ENCODE peak calls at places on chromosomes 6 and 20, in nine cellular contexts. E is fibroblast of lung; I is neuronal stem cell; M is right cardiac atrium; O is CD4-positive, alpha-beta memory T cell; W is Peyer's patch; G is PC-3; U is CD8-positive, alpha-beta T cell; B is pancreas. P is an unnamed sample.

GRCh38 chr6:127716425-127716930 is 139.5 kb downstream of the C6orf58 start:
- DNase-seq in E (no peak), I (no peak), M (no peak), O (no peak), W (no peak), G (no peak), U (no peak), B (no peak), P (no peak)

GRCh38 chr20:9889270-9889981 is 50.5 kb upstream of the PAK5 start:
- DNase-seq in E (no peak), I (no peak), M (no peak), O (no peak), W (no peak), G (no peak), U (no peak), B (no peak), P (no peak)

GRCh38 chr6:5036309-5036708 is 32.5 kb upstream of the RPP40 start:
- DNase-seq in E (peak), I (peak), M (no peak), O (no peak), W (no peak), G (peak), U (no peak), B (no peak), P (peak)

GRCh38 chr20:62357681-62358080 is 9.4 kb downstream of the LAMA5 start:
- DNase-seq in E (no peak), I (no peak), M (peak), O (no peak), W (no peak), G (no peak), U (no peak), B (peak), P (no peak)

GRCh38 chr20:64082821-64083379 is 1.3 kb downstream of the LKAAEAR1 start:
- DNase-seq in E (no peak), I (no peak), M (no peak), O (no peak), W (no peak), G (no peak), U (no peak), B (no peak), P (no peak)

GRCh38 chr6:100446115-100446921 is 18.4 kb downstream of the SIM1 start:
- DNase-seq in E (no peak), I (peak), M (no peak), O (no peak), W (no peak), G (no peak), U (no peak), B (no peak), P (no peak)

GRCh38 chr6:83108378-83108777 is 40.9 kb downstream of the DOP1A start:
- DNase-seq in E (no peak), I (no peak), M (no peak), O (no peak), W (no peak), G (no peak), U (no peak), B (no peak), P (no peak)

GRCh38 chr6:80607814-80608391 is 501.4 kb downstream of the BCKDHB start:
- DNase-seq in E (peak), I (no peak), M (peak), O (no peak), W (no peak), G (peak), U (no peak), B (no peak), P (no peak)

GRCh38 chr20:36238760-36239159 is 2.5 kb downstream of the AAR2 start:
- DNase-seq in E (no peak), I (no peak), M (no peak), O (no peak), W (no peak), G (peak), U (no peak), B (no peak), P (no peak)

GRCh38 chr20:25207149-25207959 is 11.8 kb downstream of the ENTPD6 start:
- DNase-seq in E (no peak), I (no peak), M (no peak), O (no peak), W (no peak), G (no peak), U (no peak), B (no peak), P (no peak)

GRCh38 chr6:121959501-121959900 is 440.0 kb upstream of the HSF2 start:
- DNase-seq in E (no peak), I (no peak), M (no peak), O (peak), W (no peak), G (no peak), U (no peak), B (no peak), P (no peak)

GRCh38 chr20:63533871-63534393 is 3.2 kb downstream of the PTK6 start:
- DNase-seq in E (no peak), I (no peak), M (no peak), O (no peak), W (peak), G (no peak), U (no peak), B (peak), P (no peak)

GRCh38 chr20:34095825-34096224 is 16.2 kb downstream of the EIF2S2 start:
- DNase-seq in E (no peak), I (no peak), M (no peak), O (no peak), W (no peak), G (no peak), U (no peak), B (no peak), P (no peak)

GRCh38 chr6:112979830-112980229 is 632.7 kb downstream of the RFPL4B start:
- DNase-seq in E (no peak), I (no peak), M (no peak), O (no peak), W (no peak), G (peak), U (no peak), B (no peak), P (no peak)

GRCh38 chr20:14953736-14954135 is 616.3 kb upstream of the FLRT3 start:
- DNase-seq in E (no peak), I (no peak), M (no peak), O (no peak), W (no peak), G (no peak), U (no peak), B (no peak), P (no peak)

GRCh38 chr6:43570876-43571441 is 4.9 kb downstream of the XPO5 start:
- DNase-seq in E (peak), I (no peak), M (no peak), O (no peak), W (no peak), G (no peak), U (no peak), B (no peak), P (no peak)

GRCh38 chr20:17854307-17854903 is 114.2 kb downstream of the SNX5 start:
- DNase-seq in E (peak), I (no peak), M (peak), O (no peak), W (peak), G (peak), U (no peak), B (peak), P (no peak)

GRCh38 chr6:75012018-75012417 is 193.8 kb downstream of the COL12A1 start:
- DNase-seq in E (peak), I (no peak), M (no peak), O (no peak), W (no peak), G (no peak), U (no peak), B (no peak), P (no peak)

GRCh38 chr20:19497064-19497463 is 261.0 kb upstream of the RIN2 start:
- DNase-seq in E (no peak), I (no peak), M (no peak), O (no peak), W (no peak), G (peak), U (no peak), B (no peak), P (no peak)

GRCh38 chr6:78875505-78875904 is 8.2 kb downstream of the IRAK1BP1 start:
- DNase-seq in E (no peak), I (no peak), M (no peak), O (no peak), W (no peak), G (no peak), U (no peak), B (no peak), P (no peak)

GRCh38 chr6:161618816-161619454 is 345.1 kb upstream of the AGPAT4 start:
- DNase-seq in E (peak), I (peak), M (peak), O (no peak), W (no peak), G (peak), U (no peak), B (no peak), P (peak)

GRCh38 chr20:2421247-2421646 is 40.5 kb downstream of the TGM6 start:
- DNase-seq in E (peak), I (no peak), M (no peak), O (no peak), W (no peak), G (peak), U (no peak), B (no peak), P (no peak)

GRCh38 chr6:36249010-36249409 is 20.9 kb upstream of the PNPLA1 start:
- DNase-seq in E (peak), I (no peak), M (no peak), O (no peak), W (no peak), G (peak), U (no peak), B (no peak), P (no peak)

GRCh38 chr20:57179265-57179664 is 87.2 kb downstream of the BMP7 start:
- DNase-seq in E (no peak), I (no peak), M (no peak), O (no peak), W (no peak), G (no peak), U (no peak), B (no peak), P (no peak)

GRCh38 chr6:133568970-133569889 is 319.7 kb upstream of the TCF21 start:
- DNase-seq in E (peak), I (no peak), M (peak), O (peak), W (peak), G (peak), U (no peak), B (no peak), P (no peak)

GRCh38 chr6:33417127-33417902 is 592 bp downstream of the CUTA start:
- DNase-seq in E (peak), I (no peak), M (no peak), O (no peak), W (no peak), G (peak), U (no peak), B (no peak), P (no peak)

GRCh38 chr6:168937061-168937460 is 316.6 kb downstream of the THBS2 start:
- DNase-seq in E (no peak), I (no peak), M (no peak), O (no peak), W (no peak), G (peak), U (no peak), B (no peak), P (no peak)

GRCh38 chr6:31680226-31680840 is 534 bp downstream of the LY6G5C start:
- DNase-seq in E (no peak), I (no peak), M (no peak), O (no peak), W (no peak), G (no peak), U (no peak), B (no peak), P (no peak)
- H3K4me3 ChIP-seq in E (no peak), I (no peak), M (no peak), O (peak), W (peak), G (peak), U (peak), B (no peak), P (no peak)

GRCh38 chr6:44668391-44668930 is 281.0 kb downstream of the CDC5L start:
- DNase-seq in E (no peak), I (no peak), M (no peak), O (no peak), W (no peak), G (no peak), U (no peak), B (no peak), P (no peak)

GRCh38 chr6:44667226-44667625 is 279.7 kb downstream of the CDC5L start:
- DNase-seq in E (peak), I (peak), M (no peak), O (no peak), W (no peak), G (peak), U (no peak), B (no peak), P (no peak)

GRCh38 chr6:44667668-44668390 is 280.3 kb downstream of the CDC5L start:
- DNase-seq in E (no peak), I (no peak), M (no peak), O (peak), W (peak), G (peak), U (no peak), B (peak), P (peak)

GRCh38 chr6:44670146-44670545 is 282.6 kb downstream of the CDC5L start:
- DNase-seq in E (no peak), I (no peak), M (no peak), O (no peak), W (no peak), G (no peak), U (no peak), B (no peak), P (no peak)

DNA sequence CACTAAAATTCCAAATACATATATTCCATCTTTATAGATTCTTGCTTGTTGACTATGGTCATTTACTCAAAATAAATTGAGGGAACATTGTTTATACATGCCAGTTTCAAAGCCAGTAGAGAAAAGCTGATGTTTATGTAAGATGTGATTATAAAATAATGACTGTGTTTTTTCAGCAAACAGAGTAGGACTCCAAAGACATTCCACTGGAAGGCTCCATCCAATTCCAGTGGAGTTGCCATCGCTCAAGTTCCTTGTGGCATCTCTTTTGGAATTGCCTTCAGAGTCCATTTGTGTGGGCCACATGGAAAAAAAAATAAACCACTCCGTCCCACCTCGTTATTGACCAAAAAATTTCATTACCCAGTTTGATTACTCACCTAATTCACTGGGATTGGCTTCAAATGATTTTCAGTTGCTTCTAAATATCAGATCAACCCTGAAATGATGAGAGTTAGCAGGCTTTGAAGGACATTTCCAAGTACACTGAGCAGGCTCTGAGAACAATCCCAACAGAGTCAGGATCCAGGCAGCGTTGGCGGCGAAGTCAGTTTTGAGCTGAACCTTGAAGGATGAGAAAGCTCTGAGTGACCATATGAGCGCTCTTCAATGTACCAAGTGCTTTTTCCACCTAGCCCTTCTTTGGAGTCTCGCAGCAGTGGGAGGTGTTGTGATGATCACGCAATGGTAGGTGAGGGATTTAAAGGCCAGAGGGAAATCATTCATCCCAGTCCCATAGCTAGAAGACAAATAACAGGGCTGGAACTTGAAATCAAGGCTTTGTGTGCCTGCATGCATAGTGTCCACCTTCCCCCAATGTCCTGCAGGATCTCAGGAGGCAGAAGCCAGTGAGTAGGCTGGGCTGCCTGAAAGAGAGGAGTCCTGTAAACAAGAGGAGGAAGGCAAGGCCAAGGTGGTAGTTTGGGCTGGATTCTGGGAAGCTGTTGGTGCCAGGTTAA is 281.7 kb downstream of the CDC5L start:
- DNase-seq in E (no peak), I (no peak), M (no peak), O (no peak), W (no peak), G (no peak), U (no peak), B (no peak), P (no peak)
- H3K4me3 ChIP-seq in E (no peak), I (no peak), M (no peak), O (no peak), W (no peak), G (no peak), U (no peak), B (no peak), P (no peak)

GRCh38 chr6:42179261-42179955 is 6.2 kb downstream of the GUCA1A start:
- DNase-seq in E (no peak), I (no peak), M (no peak), O (no peak), W (no peak), G (no peak), U (no peak), B (no peak), P (no peak)

GRCh38 chr6:42176981-42177380 is 3.8 kb downstream of the GUCA1A start:
- DNase-seq in E (no peak), I (no peak), M (no peak), O (no peak), W (no peak), G (no peak), U (no peak), B (no peak), P (no peak)

GRCh38 chr6:42179956-42180335 is 6.8 kb downstream of the GUCA1A start:
- DNase-seq in E (no peak), I (no peak), M (no peak), O (no peak), W (peak), G (peak), U (no peak), B (no peak), P (no peak)

GRCh38 chr6:42175860-42176259 is 2.7 kb downstream of the GUCA1A start:
- DNase-seq in E (no peak), I (no peak), M (no peak), O (no peak), W (no peak), G (peak), U (no peak), B (no peak), P (no peak)

DNA sequence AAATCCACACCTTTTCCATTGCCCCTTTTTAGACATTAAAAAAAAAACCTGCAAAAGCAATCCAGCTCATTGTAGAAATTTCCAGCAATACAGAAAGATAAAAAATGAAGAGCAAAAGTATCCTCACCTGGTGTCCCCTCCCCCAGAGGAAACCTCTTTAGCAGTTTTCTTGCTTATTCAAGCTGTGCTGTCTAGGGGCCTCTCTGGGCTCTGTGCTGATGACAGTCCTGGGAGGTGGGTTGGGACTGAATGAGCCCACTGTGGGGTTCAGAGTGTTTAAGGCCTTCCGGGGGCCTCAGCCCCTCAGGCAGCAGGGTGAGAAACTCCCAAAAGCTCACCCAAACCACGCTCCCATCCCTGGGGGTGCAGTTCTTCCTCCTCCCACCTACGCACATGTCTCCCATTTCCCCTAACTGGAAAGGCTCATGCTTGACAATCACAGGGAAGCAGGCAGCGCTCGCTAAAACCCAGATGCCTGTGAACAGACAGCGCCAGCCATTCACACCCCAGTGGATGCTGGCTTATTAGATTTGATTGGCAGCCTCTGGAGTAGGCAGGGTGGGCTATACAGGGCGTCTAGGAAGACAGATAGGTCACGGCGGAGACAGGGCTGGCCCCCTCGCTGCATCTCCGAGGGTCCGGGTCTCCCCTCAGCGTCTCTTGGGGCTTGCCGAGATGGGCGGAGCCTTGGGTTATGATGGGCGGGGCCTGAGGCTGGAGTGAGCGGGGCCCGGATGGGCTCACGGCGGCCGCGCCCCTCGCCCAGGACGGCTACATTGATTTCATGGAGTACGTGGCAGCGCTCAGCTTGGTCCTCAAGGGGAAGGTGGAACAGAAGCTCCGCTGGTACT is 4.6 kb downstream of the GUCA1A start:
- DNase-seq in E (no peak), I (peak), M (no peak), O (no peak), W (no peak), G (no peak), U (no peak), B (no peak), P (peak)
- H3K4me3 ChIP-seq in E (no peak), I (peak), M (no peak), O (no peak), W (no peak), G (no peak), U (no peak), B (no peak), P (peak)

DNA sequence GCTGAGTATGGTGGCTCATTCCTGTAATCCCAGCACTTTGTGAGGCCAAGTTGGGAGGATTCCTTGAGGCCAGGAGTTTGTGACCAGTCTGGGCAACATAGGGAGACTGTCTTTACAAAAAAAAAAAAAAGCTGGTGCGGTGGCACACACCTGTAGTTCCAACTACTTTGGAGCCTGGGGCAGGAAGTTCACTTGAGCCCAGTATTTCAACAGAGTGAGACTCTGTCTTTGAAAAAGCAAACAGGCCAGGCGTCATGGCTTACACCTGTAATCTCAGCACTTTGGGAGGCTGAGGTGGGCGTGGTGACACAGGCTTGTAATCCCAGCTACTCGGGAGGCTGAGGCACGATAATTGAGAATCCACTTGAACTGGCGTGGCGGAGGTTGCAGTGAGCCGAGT is 28.7 kb downstream of the MYBL2 start:
- DNase-seq in E (no peak), I (no peak), M (no peak), O (no peak), W (no peak), G (no peak), U (no peak), B (no peak), P (no peak)
- H3K4me3 ChIP-seq in E (no peak), I (no peak), M (no peak), O (no peak), W (no peak), G (no peak), U (no peak), B (no peak), P (no peak)

DNA sequence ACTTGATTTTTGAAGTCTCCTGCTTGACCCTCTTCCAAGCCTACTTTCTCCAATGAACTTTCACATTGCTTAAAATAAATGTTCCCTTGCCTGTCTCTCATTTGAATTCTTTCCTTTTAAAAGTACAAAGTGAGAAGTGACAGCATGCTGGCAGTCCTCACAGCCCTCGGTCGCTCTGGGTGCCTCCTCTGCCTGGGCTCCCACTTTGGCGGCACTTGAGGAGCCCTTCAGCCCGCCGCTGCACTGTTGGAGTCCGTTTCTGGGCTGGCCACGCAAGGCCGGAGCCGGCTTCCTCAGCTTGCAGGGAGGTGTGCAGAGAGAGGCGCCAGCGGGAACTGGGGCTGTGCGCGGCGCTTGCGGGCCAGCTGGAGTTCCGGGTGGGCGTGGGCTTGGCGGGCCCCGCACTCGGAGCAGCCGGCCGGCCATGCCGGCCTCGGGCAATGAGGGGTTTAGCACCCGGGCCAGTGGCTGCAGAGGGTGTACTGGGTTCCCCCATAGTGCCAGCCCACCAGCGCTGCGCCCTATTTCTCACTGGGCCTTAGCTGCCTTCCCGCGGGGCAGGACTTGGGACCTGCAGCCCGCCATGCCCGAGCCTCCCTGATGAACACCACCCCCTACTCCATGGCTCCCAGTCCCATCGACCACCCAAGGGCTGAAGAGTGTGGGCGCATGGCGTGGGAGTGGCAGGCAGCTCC is 31.9 kb downstream of the SERPINB6 start:
- DNase-seq in E (no peak), I (no peak), M (no peak), O (no peak), W (peak), G (no peak), U (no peak), B (no peak), P (no peak)
- H3K4me3 ChIP-seq in E (no peak), I (no peak), M (no peak), O (peak), W (no peak), G (no peak), U (peak), B (no peak), P (no peak)